ENCODE peak calls at places on chromosomes 11 and 22, in six cellular contexts. One of them, this sample, is unnamed.

GRCh38 chr11:117039270-117039669 is 59.0 kb downstream of the SIK3 start:
- DNase-seq in neural progenitor cell: no peak
- DNase-seq in brain microvascular endothelial cell: no peak
- DNase-seq in colonic mucosa: no peak
- DNase-seq in suprapubic skin: no peak
- DNase-seq in uterus: no peak
- DNase-seq in this sample: no peak

GRCh38 chr11:14237333-14237988 is 121.5 kb downstream of the RRAS2 start:
- DNase-seq in neural progenitor cell: no peak
- DNase-seq in suprapubic skin: no peak
- DNase-seq in colonic mucosa: no peak
- DNase-seq in uterus: no peak
- DNase-seq in brain microvascular endothelial cell: no peak
- DNase-seq in this sample: no peak

GRCh38 chr11:10019906-10020682 is 273.9 kb downstream of the SBF2 start:
- DNase-seq in uterus: no peak
- DNase-seq in brain microvascular endothelial cell: no peak
- DNase-seq in colonic mucosa: peak
- DNase-seq in suprapubic skin: no peak
- DNase-seq in neural progenitor cell: no peak
- DNase-seq in this sample: no peak

GRCh38 chr22:24188705-24189248 is 7.5 kb downstream of the SUSD2 start:
- DNase-seq in brain microvascular endothelial cell: no peak
- DNase-seq in suprapubic skin: no peak
- DNase-seq in colonic mucosa: no peak
- DNase-seq in uterus: no peak
- DNase-seq in neural progenitor cell: no peak
- DNase-seq in this sample: no peak

GRCh38 chr22:40478456-40479125 is 108.2 kb downstream of the SGSM3 start:
- DNase-seq in suprapubic skin: no peak
- DNase-seq in uterus: no peak
- DNase-seq in brain microvascular endothelial cell: no peak
- DNase-seq in neural progenitor cell: no peak
- DNase-seq in colonic mucosa: no peak
- DNase-seq in this sample: no peak

GRCh38 chr22:50271519-50271970 is 1.4 kb upstream of the MAPK11 start:
- DNase-seq in suprapubic skin: no peak
- DNase-seq in uterus: peak
- DNase-seq in colonic mucosa: peak
- DNase-seq in neural progenitor cell: peak
- DNase-seq in brain microvascular endothelial cell: no peak
- DNase-seq in this sample: no peak

GRCh38 chr22:44723801-44724200 is 21.8 kb downstream of the PRR5 start:
- DNase-seq in colonic mucosa: no peak
- DNase-seq in suprapubic skin: no peak
- DNase-seq in uterus: no peak
- DNase-seq in neural progenitor cell: no peak
- DNase-seq in brain microvascular endothelial cell: peak
- DNase-seq in this sample: no peak

GRCh38 chr11:790721-791564 is 1.1 kb upstream of the CEND1 start:
- DNase-seq in suprapubic skin: no peak
- DNase-seq in uterus: no peak
- DNase-seq in neural progenitor cell: peak
- DNase-seq in colonic mucosa: no peak
- DNase-seq in brain microvascular endothelial cell: no peak
- DNase-seq in this sample: no peak

GRCh38 chr22:17281026-17281809 is 62.0 kb upstream of the ADA2 start:
- DNase-seq in neural progenitor cell: no peak
- DNase-seq in suprapubic skin: no peak
- DNase-seq in brain microvascular endothelial cell: no peak
- DNase-seq in uterus: no peak
- DNase-seq in colonic mucosa: no peak
- DNase-seq in this sample: no peak

GRCh38 chr11:62552465-62552782 is 5.8 kb upstream of the AHNAK start:
- DNase-seq in colonic mucosa: peak
- DNase-seq in uterus: no peak
- DNase-seq in suprapubic skin: no peak
- DNase-seq in neural progenitor cell: peak
- DNase-seq in brain microvascular endothelial cell: no peak
- DNase-seq in this sample: no peak

GRCh38 chr11:1503708-1504104 is 17.1 kb upstream of the MOB2 start:
- DNase-seq in uterus: no peak
- DNase-seq in neural progenitor cell: no peak
- DNase-seq in brain microvascular endothelial cell: no peak
- DNase-seq in colonic mucosa: no peak
- DNase-seq in suprapubic skin: no peak
- DNase-seq in this sample: no peak

GRCh38 chr11:113386866-113387265 is 713 bp upstream of the ANKK1 start:
- DNase-seq in suprapubic skin: no peak
- DNase-seq in brain microvascular endothelial cell: no peak
- DNase-seq in colonic mucosa: no peak
- DNase-seq in uterus: no peak
- DNase-seq in neural progenitor cell: no peak
- DNase-seq in this sample: peak

GRCh38 chr11:128624269-128625170 is 37.2 kb upstream of the ETS1 start:
- DNase-seq in colonic mucosa: no peak
- DNase-seq in brain microvascular endothelial cell: no peak
- DNase-seq in suprapubic skin: no peak
- DNase-seq in uterus: no peak
- DNase-seq in neural progenitor cell: no peak
- DNase-seq in this sample: no peak

GRCh38 chr11:68946416-68947090 is 34.2 kb downstream of the MRGPRD start:
- DNase-seq in suprapubic skin: no peak
- DNase-seq in brain microvascular endothelial cell: peak
- DNase-seq in uterus: peak
- DNase-seq in neural progenitor cell: no peak
- DNase-seq in colonic mucosa: no peak
- DNase-seq in this sample: no peak

GRCh38 chr22:24133187-24133965 is 47.9 kb upstream of the SUSD2 start:
- DNase-seq in neural progenitor cell: no peak
- DNase-seq in colonic mucosa: no peak
- DNase-seq in suprapubic skin: no peak
- DNase-seq in uterus: peak
- DNase-seq in brain microvascular endothelial cell: no peak
- DNase-seq in this sample: no peak

GRCh38 chr11:36165638-36166389 is 123.4 kb downstream of the COMMD9 start:
- DNase-seq in uterus: no peak
- DNase-seq in brain microvascular endothelial cell: no peak
- DNase-seq in colonic mucosa: no peak
- DNase-seq in suprapubic skin: no peak
- DNase-seq in neural progenitor cell: no peak
- DNase-seq in this sample: no peak

GRCh38 chr11:122048401-122048800 is 67.6 kb downstream of the BLID start:
- DNase-seq in suprapubic skin: no peak
- DNase-seq in brain microvascular endothelial cell: no peak
- DNase-seq in neural progenitor cell: no peak
- DNase-seq in colonic mucosa: no peak
- DNase-seq in uterus: no peak
- DNase-seq in this sample: no peak

GRCh38 chr11:124740277-124740882 is 638 bp downstream of the NRGN start:
- DNase-seq in brain microvascular endothelial cell: no peak
- DNase-seq in suprapubic skin: peak
- DNase-seq in uterus: no peak
- DNase-seq in neural progenitor cell: peak
- DNase-seq in colonic mucosa: no peak
- DNase-seq in this sample: no peak

GRCh38 chr11:69948256-69949141 is 129.3 kb upstream of the FGF3 start:
- DNase-seq in brain microvascular endothelial cell: peak
- DNase-seq in suprapubic skin: no peak
- DNase-seq in neural progenitor cell: peak
- DNase-seq in colonic mucosa: peak
- DNase-seq in uterus: no peak
- DNase-seq in this sample: no peak

GRCh38 chr11:133078591-133079179 is 453.6 kb downstream of the OPCML start:
- DNase-seq in suprapubic skin: no peak
- DNase-seq in brain microvascular endothelial cell: peak
- DNase-seq in neural progenitor cell: peak
- DNase-seq in uterus: no peak
- DNase-seq in colonic mucosa: no peak
- DNase-seq in this sample: no peak

GRCh38 chr11:134272381-134273316 is 3.5 kb upstream of the GLB1L3 start:
- DNase-seq in colonic mucosa: no peak
- DNase-seq in uterus: no peak
- DNase-seq in neural progenitor cell: peak
- DNase-seq in suprapubic skin: peak
- DNase-seq in brain microvascular endothelial cell: no peak
- DNase-seq in this sample: peak

GRCh38 chr11:63574856-63575602 is 11.8 kb upstream of the PLAAT2 start:
- DNase-seq in brain microvascular endothelial cell: no peak
- DNase-seq in suprapubic skin: no peak
- DNase-seq in neural progenitor cell: no peak
- DNase-seq in colonic mucosa: peak
- DNase-seq in uterus: peak
- DNase-seq in this sample: no peak

GRCh38 chr11:70614034-70614681 is 215.8 kb downstream of the CTTN start:
- DNase-seq in brain microvascular endothelial cell: no peak
- DNase-seq in neural progenitor cell: no peak
- DNase-seq in uterus: no peak
- DNase-seq in suprapubic skin: no peak
- DNase-seq in colonic mucosa: no peak
- DNase-seq in this sample: no peak

GRCh38 chr11:26188559-26188958 is 143.4 kb upstream of the ANO3 start:
- DNase-seq in suprapubic skin: no peak
- DNase-seq in colonic mucosa: no peak
- DNase-seq in brain microvascular endothelial cell: no peak
- DNase-seq in neural progenitor cell: no peak
- DNase-seq in uterus: no peak
- DNase-seq in this sample: no peak

DNA sequence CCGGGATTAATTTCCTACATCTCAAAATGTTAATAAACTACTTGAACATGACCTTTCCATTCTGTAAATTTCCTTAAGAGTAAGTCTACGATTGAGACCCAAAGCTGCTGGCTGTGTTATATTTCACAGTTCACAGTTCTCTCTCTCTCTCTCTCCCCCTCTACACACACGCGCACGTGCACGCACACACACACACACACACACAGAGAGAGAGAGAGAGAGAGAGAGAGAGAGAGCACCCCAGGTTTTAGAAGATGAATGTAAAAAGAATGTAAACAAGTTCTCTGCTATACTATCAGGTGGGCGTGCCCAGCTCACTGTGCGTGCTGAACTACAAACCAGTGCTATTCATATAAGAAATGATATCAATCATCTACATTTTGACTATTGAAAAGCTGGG is 3.3 kb downstream of the BDNF start:
- DNase-seq in colonic mucosa: no peak
- DNase-seq in neural progenitor cell: no peak
- DNase-seq in brain microvascular endothelial cell: no peak
- DNase-seq in uterus: no peak
- DNase-seq in suprapubic skin: no peak
- DNase-seq in this sample: no peak
- H3K4me3 ChIP-seq in colonic mucosa: no peak
- H3K4me3 ChIP-seq in neural progenitor cell: peak
- H3K4me3 ChIP-seq in brain microvascular endothelial cell: peak
- H3K4me3 ChIP-seq in uterus: no peak
- H3K4me3 ChIP-seq in suprapubic skin: no peak
- H3K4me3 ChIP-seq in this sample: no peak

GRCh38 chr11:67053896-67054850 is 2.5 kb upstream of the RHOD start:
- DNase-seq in colonic mucosa: peak
- DNase-seq in suprapubic skin: no peak
- DNase-seq in uterus: peak
- DNase-seq in neural progenitor cell: peak
- DNase-seq in brain microvascular endothelial cell: peak
- DNase-seq in this sample: peak
- H3K27ac ChIP-seq in colonic mucosa: peak
- H3K27ac ChIP-seq in suprapubic skin: no peak
- H3K27ac ChIP-seq in uterus: no peak
- H3K27ac ChIP-seq in neural progenitor cell: no peak
- H3K27ac ChIP-seq in brain microvascular endothelial cell: peak
- H3K27ac ChIP-seq in this sample: peak

DNA sequence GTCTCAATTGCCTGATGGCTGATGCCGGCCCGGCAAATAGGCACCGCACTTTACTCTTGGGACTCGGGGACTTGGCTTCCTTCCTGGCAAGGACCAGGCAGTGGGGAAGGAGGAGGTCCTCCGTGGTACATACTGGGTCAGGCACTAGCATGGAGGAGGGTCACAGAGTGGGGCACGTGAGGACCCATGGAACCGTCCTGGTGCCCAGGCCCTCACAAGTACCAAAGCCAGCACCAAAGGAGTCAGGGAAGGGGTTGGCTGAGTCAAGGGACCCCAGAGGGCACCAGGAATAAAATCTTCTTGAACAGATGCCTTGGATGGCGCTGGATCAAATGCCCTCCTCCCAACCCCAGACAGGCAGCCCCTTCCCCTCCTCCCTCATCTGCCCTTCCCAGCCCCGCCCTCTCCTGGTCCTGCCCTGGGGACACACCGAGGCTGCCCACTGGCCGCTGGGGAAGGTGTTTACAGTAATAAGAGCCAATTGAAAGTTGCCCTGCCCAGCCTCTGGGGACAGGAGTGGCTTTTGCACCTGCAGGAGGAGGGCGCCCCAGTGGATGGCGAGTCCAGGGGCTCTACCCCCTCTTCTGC is 5.6 kb upstream of the CARNS1 start:
- DNase-seq in suprapubic skin: no peak
- DNase-seq in neural progenitor cell: peak
- DNase-seq in colonic mucosa: peak
- DNase-seq in uterus: no peak
- DNase-seq in brain microvascular endothelial cell: no peak
- DNase-seq in this sample: no peak
- H3K4me3 ChIP-seq in suprapubic skin: no peak
- H3K4me3 ChIP-seq in neural progenitor cell: no peak
- H3K4me3 ChIP-seq in colonic mucosa: no peak
- H3K4me3 ChIP-seq in uterus: no peak
- H3K4me3 ChIP-seq in brain microvascular endothelial cell: no peak
- H3K4me3 ChIP-seq in this sample: no peak

DNA sequence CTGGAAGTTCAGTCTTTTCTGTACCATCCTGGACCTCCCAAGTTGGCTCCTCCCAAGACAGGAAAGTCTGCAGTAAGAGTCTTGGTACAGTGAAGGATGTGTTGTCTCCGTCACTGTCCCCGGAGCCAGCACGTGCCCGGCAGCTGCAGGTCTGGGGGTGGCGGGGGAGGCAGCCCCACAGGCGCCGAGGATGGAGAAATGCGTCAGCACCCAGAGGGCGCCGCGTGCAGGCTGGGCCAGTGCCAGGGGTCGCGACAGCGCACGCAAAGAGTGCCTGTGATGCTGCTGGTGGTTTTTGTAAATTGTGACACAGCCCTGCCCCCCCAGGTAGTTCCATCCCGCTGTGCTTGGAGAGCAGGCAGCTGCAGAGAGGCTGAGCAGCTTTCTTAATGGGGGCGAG is 1200.5 kb downstream of the BRD1 start:
- DNase-seq in neural progenitor cell: peak
- DNase-seq in colonic mucosa: no peak
- DNase-seq in uterus: no peak
- DNase-seq in brain microvascular endothelial cell: no peak
- DNase-seq in suprapubic skin: no peak
- DNase-seq in this sample: no peak
- H3K27ac ChIP-seq in neural progenitor cell: no peak
- H3K27ac ChIP-seq in colonic mucosa: no peak
- H3K27ac ChIP-seq in uterus: no peak
- H3K27ac ChIP-seq in brain microvascular endothelial cell: no peak
- H3K27ac ChIP-seq in suprapubic skin: no peak
- H3K27ac ChIP-seq in this sample: no peak

GRCh38 chr11:8263109-8263768 is 439 bp downstream of the LMO1 start:
- DNase-seq in neural progenitor cell: peak
- DNase-seq in uterus: peak
- DNase-seq in colonic mucosa: no peak
- DNase-seq in suprapubic skin: peak
- DNase-seq in brain microvascular endothelial cell: peak
- DNase-seq in this sample: no peak
- H3K4me3 ChIP-seq in neural progenitor cell: peak
- H3K4me3 ChIP-seq in uterus: peak
- H3K4me3 ChIP-seq in colonic mucosa: peak
- H3K4me3 ChIP-seq in suprapubic skin: peak
- H3K4me3 ChIP-seq in brain microvascular endothelial cell: peak
- H3K4me3 ChIP-seq in this sample: peak